ENCODE peak calls at places on chromosomes 12 and 14, in ten cellular contexts. One of them, this sample, is unnamed.

GRCh38 chr14:28867571-28867970 is 101.0 kb downstream of the FOXG1 start:
- DNase-seq in left ventricle myocardium inferior: no peak
- DNase-seq in PC-9: no peak
- DNase-seq in coronary artery: no peak
- DNase-seq in IMR-90: no peak
- DNase-seq in A549: no peak
- DNase-seq in HFF-Myc: no peak
- DNase-seq in tibial artery: no peak
- DNase-seq in psoas muscle: no peak
- DNase-seq in transverse colon: no peak
- DNase-seq in this sample: no peak

GRCh38 chr12:10634427-10634826 is 21.0 kb upstream of the MAGOHB start:
- DNase-seq in left ventricle myocardium inferior: no peak
- DNase-seq in PC-9: peak
- DNase-seq in coronary artery: no peak
- DNase-seq in IMR-90: peak
- DNase-seq in A549: no peak
- DNase-seq in HFF-Myc: no peak
- DNase-seq in tibial artery: no peak
- DNase-seq in psoas muscle: no peak
- DNase-seq in transverse colon: no peak
- DNase-seq in this sample: no peak

GRCh38 chr12:101299931-101300330 is 20.0 kb downstream of the UTP20 start:
- DNase-seq in left ventricle myocardium inferior: no peak
- DNase-seq in PC-9: no peak
- DNase-seq in coronary artery: no peak
- DNase-seq in IMR-90: peak
- DNase-seq in A549: no peak
- DNase-seq in HFF-Myc: no peak
- DNase-seq in tibial artery: no peak
- DNase-seq in psoas muscle: no peak
- DNase-seq in transverse colon: no peak
- DNase-seq in this sample: no peak

GRCh38 chr14:56590535-56590951 is 10.9 kb downstream of the TMEM260 start:
- DNase-seq in left ventricle myocardium inferior: peak
- DNase-seq in PC-9: no peak
- DNase-seq in coronary artery: no peak
- DNase-seq in IMR-90: no peak
- DNase-seq in A549: no peak
- DNase-seq in HFF-Myc: no peak
- DNase-seq in tibial artery: no peak
- DNase-seq in psoas muscle: no peak
- DNase-seq in transverse colon: no peak
- DNase-seq in this sample: no peak

GRCh38 chr12:92784795-92785562 is 82.2 kb downstream of the PLEKHG7 start:
- DNase-seq in left ventricle myocardium inferior: no peak
- DNase-seq in PC-9: peak
- DNase-seq in coronary artery: no peak
- DNase-seq in IMR-90: peak
- DNase-seq in A549: peak
- DNase-seq in HFF-Myc: peak
- DNase-seq in tibial artery: no peak
- DNase-seq in psoas muscle: no peak
- DNase-seq in transverse colon: no peak
- DNase-seq in this sample: peak

GRCh38 chr12:87266305-87266704 is 762.9 kb downstream of the C12orf50 start:
- DNase-seq in left ventricle myocardium inferior: no peak
- DNase-seq in PC-9: no peak
- DNase-seq in coronary artery: no peak
- DNase-seq in IMR-90: no peak
- DNase-seq in A549: no peak
- DNase-seq in HFF-Myc: no peak
- DNase-seq in tibial artery: no peak
- DNase-seq in psoas muscle: no peak
- DNase-seq in transverse colon: no peak
- DNase-seq in this sample: peak

GRCh38 chr14:51018521-51018920 is 74.2 kb upstream of the PYGL start:
- DNase-seq in left ventricle myocardium inferior: no peak
- DNase-seq in PC-9: no peak
- DNase-seq in coronary artery: no peak
- DNase-seq in IMR-90: peak
- DNase-seq in A549: no peak
- DNase-seq in HFF-Myc: no peak
- DNase-seq in tibial artery: no peak
- DNase-seq in psoas muscle: no peak
- DNase-seq in transverse colon: no peak
- DNase-seq in this sample: no peak

GRCh38 chr12:87812030-87812429 is 217.2 kb downstream of the C12orf50 start:
- DNase-seq in left ventricle myocardium inferior: no peak
- DNase-seq in PC-9: no peak
- DNase-seq in coronary artery: no peak
- DNase-seq in IMR-90: peak
- DNase-seq in A549: no peak
- DNase-seq in HFF-Myc: no peak
- DNase-seq in tibial artery: no peak
- DNase-seq in psoas muscle: no peak
- DNase-seq in transverse colon: no peak
- DNase-seq in this sample: peak

GRCh38 chr14:93707475-93707874 is 80.8 kb downstream of the PRIMA1 start:
- DNase-seq in left ventricle myocardium inferior: no peak
- DNase-seq in PC-9: no peak
- DNase-seq in coronary artery: no peak
- DNase-seq in IMR-90: no peak
- DNase-seq in A549: no peak
- DNase-seq in HFF-Myc: no peak
- DNase-seq in tibial artery: no peak
- DNase-seq in psoas muscle: no peak
- DNase-seq in transverse colon: no peak
- DNase-seq in this sample: no peak

GRCh38 chr12:18970603-18971002 is 158.9 kb upstream of the PLEKHA5 start:
- DNase-seq in left ventricle myocardium inferior: no peak
- DNase-seq in PC-9: no peak
- DNase-seq in coronary artery: no peak
- DNase-seq in IMR-90: peak
- DNase-seq in A549: no peak
- DNase-seq in HFF-Myc: no peak
- DNase-seq in tibial artery: no peak
- DNase-seq in psoas muscle: no peak
- DNase-seq in transverse colon: no peak
- DNase-seq in this sample: no peak

GRCh38 chr14:104086661-104087461 is 1.4 kb downstream of the ASPG start:
- DNase-seq in left ventricle myocardium inferior: peak
- DNase-seq in PC-9: no peak
- DNase-seq in coronary artery: peak
- DNase-seq in IMR-90: no peak
- DNase-seq in A549: no peak
- DNase-seq in HFF-Myc: no peak
- DNase-seq in tibial artery: no peak
- DNase-seq in psoas muscle: no peak
- DNase-seq in transverse colon: peak
- DNase-seq in this sample: peak

GRCh38 chr14:80208426-80208950 is 2.8 kb downstream of the DIO2 start:
- DNase-seq in left ventricle myocardium inferior: no peak
- DNase-seq in PC-9: no peak
- DNase-seq in coronary artery: no peak
- DNase-seq in IMR-90: no peak
- DNase-seq in A549: no peak
- DNase-seq in HFF-Myc: no peak
- DNase-seq in tibial artery: no peak
- DNase-seq in psoas muscle: no peak
- DNase-seq in transverse colon: no peak
- DNase-seq in this sample: no peak

GRCh38 chr14:80629606-80630005 is 311.9 kb downstream of the CEP128 start:
- DNase-seq in left ventricle myocardium inferior: no peak
- DNase-seq in PC-9: no peak
- DNase-seq in coronary artery: no peak
- DNase-seq in IMR-90: peak
- DNase-seq in A549: no peak
- DNase-seq in HFF-Myc: no peak
- DNase-seq in tibial artery: no peak
- DNase-seq in psoas muscle: no peak
- DNase-seq in transverse colon: no peak
- DNase-seq in this sample: no peak

GRCh38 chr14:61479746-61480502 is 158.5 kb downstream of the PRKCH start:
- DNase-seq in left ventricle myocardium inferior: no peak
- DNase-seq in PC-9: peak
- DNase-seq in coronary artery: no peak
- DNase-seq in IMR-90: peak
- DNase-seq in A549: no peak
- DNase-seq in HFF-Myc: no peak
- DNase-seq in tibial artery: no peak
- DNase-seq in psoas muscle: no peak
- DNase-seq in transverse colon: no peak
- DNase-seq in this sample: no peak

GRCh38 chr12:110582286-110583136 is 607 bp downstream of the PPTC7 start:
- DNase-seq in left ventricle myocardium inferior: peak
- DNase-seq in PC-9: no peak
- DNase-seq in coronary artery: peak
- DNase-seq in IMR-90: peak
- DNase-seq in A549: no peak
- DNase-seq in HFF-Myc: no peak
- DNase-seq in tibial artery: peak
- DNase-seq in psoas muscle: peak
- DNase-seq in transverse colon: peak
- DNase-seq in this sample: peak

GRCh38 chr12:26010293-26010821 is 51.9 kb downstream of the RASSF8 start:
- DNase-seq in left ventricle myocardium inferior: no peak
- DNase-seq in PC-9: no peak
- DNase-seq in coronary artery: no peak
- DNase-seq in IMR-90: no peak
- DNase-seq in A549: no peak
- DNase-seq in HFF-Myc: peak
- DNase-seq in tibial artery: no peak
- DNase-seq in psoas muscle: no peak
- DNase-seq in transverse colon: no peak
- DNase-seq in this sample: no peak

GRCh38 chr12:52603314-52603713 is 2.1 kb upstream of the KRT72 start:
- DNase-seq in left ventricle myocardium inferior: no peak
- DNase-seq in PC-9: no peak
- DNase-seq in coronary artery: no peak
- DNase-seq in IMR-90: no peak
- DNase-seq in A549: no peak
- DNase-seq in HFF-Myc: no peak
- DNase-seq in tibial artery: no peak
- DNase-seq in psoas muscle: no peak
- DNase-seq in transverse colon: no peak
- DNase-seq in this sample: no peak

GRCh38 chr14:104445832-104446381 is 133.7 kb upstream of the C14orf180 start:
- DNase-seq in left ventricle myocardium inferior: no peak
- DNase-seq in PC-9: no peak
- DNase-seq in coronary artery: no peak
- DNase-seq in IMR-90: no peak
- DNase-seq in A549: no peak
- DNase-seq in HFF-Myc: no peak
- DNase-seq in tibial artery: peak
- DNase-seq in psoas muscle: no peak
- DNase-seq in transverse colon: no peak
- DNase-seq in this sample: no peak

GRCh38 chr14:73887116-73887490 is 444 bp downstream of the ZNF410 start:
- DNase-seq in left ventricle myocardium inferior: no peak
- DNase-seq in PC-9: no peak
- DNase-seq in coronary artery: peak
- DNase-seq in IMR-90: peak
- DNase-seq in A549: peak
- DNase-seq in HFF-Myc: no peak
- DNase-seq in tibial artery: no peak
- DNase-seq in psoas muscle: no peak
- DNase-seq in transverse colon: no peak
- DNase-seq in this sample: no peak

GRCh38 chr12:70317781-70318180 is 48.3 kb upstream of the KCNMB4 start:
- DNase-seq in left ventricle myocardium inferior: no peak
- DNase-seq in PC-9: no peak
- DNase-seq in coronary artery: no peak
- DNase-seq in IMR-90: no peak
- DNase-seq in A549: no peak
- DNase-seq in HFF-Myc: no peak
- DNase-seq in tibial artery: no peak
- DNase-seq in psoas muscle: no peak
- DNase-seq in transverse colon: no peak
- DNase-seq in this sample: no peak

GRCh38 chr12:52041695-52042123 is 9.5 kb upstream of the NR4A1 start:
- DNase-seq in left ventricle myocardium inferior: peak
- DNase-seq in PC-9: no peak
- DNase-seq in coronary artery: no peak
- DNase-seq in IMR-90: peak
- DNase-seq in A549: no peak
- DNase-seq in HFF-Myc: no peak
- DNase-seq in tibial artery: peak
- DNase-seq in psoas muscle: no peak
- DNase-seq in transverse colon: no peak
- DNase-seq in this sample: peak

GRCh38 chr12:56626691-56627090 is 3.4 kb downstream of the BAZ2A start:
- DNase-seq in left ventricle myocardium inferior: no peak
- DNase-seq in PC-9: no peak
- DNase-seq in coronary artery: no peak
- DNase-seq in IMR-90: no peak
- DNase-seq in A549: no peak
- DNase-seq in HFF-Myc: no peak
- DNase-seq in tibial artery: no peak
- DNase-seq in psoas muscle: no peak
- DNase-seq in transverse colon: no peak
- DNase-seq in this sample: no peak
- H3K4me3 ChIP-seq in left ventricle myocardium inferior: no peak
- H3K4me3 ChIP-seq in PC-9: no peak
- H3K4me3 ChIP-seq in coronary artery: no peak
- H3K4me3 ChIP-seq in IMR-90: no peak
- H3K4me3 ChIP-seq in A549: no peak
- H3K4me3 ChIP-seq in HFF-Myc: no peak
- H3K4me3 ChIP-seq in tibial artery: no peak
- H3K4me3 ChIP-seq in psoas muscle: no peak
- H3K4me3 ChIP-seq in transverse colon: no peak
- H3K4me3 ChIP-seq in this sample: no peak

GRCh38 chr14:106848330-106849121 is 1322.1 kb downstream of the TMEM121 start:
- DNase-seq in left ventricle myocardium inferior: no peak
- DNase-seq in PC-9: peak
- DNase-seq in coronary artery: no peak
- DNase-seq in IMR-90: no peak
- DNase-seq in A549: no peak
- DNase-seq in HFF-Myc: no peak
- DNase-seq in tibial artery: no peak
- DNase-seq in psoas muscle: no peak
- DNase-seq in transverse colon: peak
- DNase-seq in this sample: no peak
- TF ChIP-seq CTCF in left ventricle myocardium inferior: no peak
- TF ChIP-seq CTCF in PC-9: no peak
- TF ChIP-seq CTCF in coronary artery: no peak
- TF ChIP-seq CTCF in IMR-90: no peak
- TF ChIP-seq CTCF in A549: peak
- TF ChIP-seq CTCF in HFF-Myc: no peak
- TF ChIP-seq CTCF in tibial artery: no peak
- TF ChIP-seq CTCF in psoas muscle: no peak
- TF ChIP-seq CTCF in transverse colon: peak
- TF ChIP-seq CTCF in this sample: no peak

GRCh38 chr14:102371361-102371760 is 8.6 kb downstream of the TECPR2 start:
- DNase-seq in left ventricle myocardium inferior: no peak
- DNase-seq in PC-9: no peak
- DNase-seq in coronary artery: no peak
- DNase-seq in IMR-90: no peak
- DNase-seq in A549: no peak
- DNase-seq in HFF-Myc: no peak
- DNase-seq in tibial artery: no peak
- DNase-seq in psoas muscle: no peak
- DNase-seq in transverse colon: no peak
- DNase-seq in this sample: no peak
- H3K4me3 ChIP-seq in left ventricle myocardium inferior: no peak
- H3K4me3 ChIP-seq in PC-9: no peak
- H3K4me3 ChIP-seq in coronary artery: no peak
- H3K4me3 ChIP-seq in IMR-90: no peak
- H3K4me3 ChIP-seq in A549: no peak
- H3K4me3 ChIP-seq in HFF-Myc: no peak
- H3K4me3 ChIP-seq in tibial artery: no peak
- H3K4me3 ChIP-seq in psoas muscle: no peak
- H3K4me3 ChIP-seq in transverse colon: no peak
- H3K4me3 ChIP-seq in this sample: no peak

GRCh38 chr12:123891011-123891410 is 81.6 kb downstream of the CCDC92 start:
- DNase-seq in left ventricle myocardium inferior: no peak
- DNase-seq in PC-9: no peak
- DNase-seq in coronary artery: no peak
- DNase-seq in IMR-90: no peak
- DNase-seq in A549: no peak
- DNase-seq in HFF-Myc: no peak
- DNase-seq in tibial artery: no peak
- DNase-seq in psoas muscle: no peak
- DNase-seq in transverse colon: no peak
- DNase-seq in this sample: no peak
- TF ChIP-seq CTCF in left ventricle myocardium inferior: no peak
- TF ChIP-seq CTCF in PC-9: no peak
- TF ChIP-seq CTCF in coronary artery: no peak
- TF ChIP-seq CTCF in IMR-90: no peak
- TF ChIP-seq CTCF in A549: no peak
- TF ChIP-seq CTCF in HFF-Myc: no peak
- TF ChIP-seq CTCF in tibial artery: no peak
- TF ChIP-seq CTCF in psoas muscle: no peak
- TF ChIP-seq CTCF in transverse colon: no peak
- TF ChIP-seq CTCF in this sample: no peak

This sample was measured in hepatocyte.